ENCODE peak calls at places on chromosomes 5 and 9, in eight cellular contexts. X is endothelial cell, B is H9, S is H1, M is thoracic aorta, H is fibroblast of villous mesenchyme, Y is uterus, Q is GM10248. K is an unnamed sample.

GRCh38 chr9:102652471-102652870 is 342.7 kb upstream of the CYLC2 start:
- DNase-seq in S (no peak), Q (no peak), B (no peak), Y (no peak), H (no peak), X (no peak), M (no peak), K (no peak)

GRCh38 chr5:38751103-38751502 is 94.7 kb upstream of the OSMR start:
- DNase-seq in Y (no peak), B (no peak), M (no peak), Q (no peak), X (no peak), S (no peak), H (peak), K (peak)

GRCh38 chr5:157384971-157385709 is 74.9 kb upstream of the NIPAL4 start:
- DNase-seq in B (no peak), S (peak), X (peak), M (peak), Q (no peak), H (peak), Y (peak), K (no peak)

GRCh38 chr5:160076997-160077396 is 42.3 kb downstream of the PWWP2A start:
- DNase-seq in X (no peak), H (no peak), B (no peak), Y (no peak), Q (no peak), S (no peak), M (no peak), K (no peak)

GRCh38 chr5:100131161-100131560 is 404.0 kb upstream of the FAM174A start:
- DNase-seq in Q (no peak), M (no peak), S (no peak), B (no peak), Y (no peak), H (no peak), X (no peak), K (no peak)

GRCh38 chr5:160769264-160769663 is 82.7 kb downstream of the ATP10B start:
- DNase-seq in S (no peak), M (no peak), Y (no peak), X (no peak), B (no peak), Q (no peak), H (no peak), K (no peak)

GRCh38 chr5:51060953-51061352 is 322.3 kb upstream of the ISL1 start:
- DNase-seq in X (no peak), Q (no peak), B (no peak), Y (no peak), S (no peak), H (no peak), M (no peak), K (no peak)

GRCh38 chr5:67035098-67035740 is 161.4 kb downstream of the CD180 start:
- DNase-seq in X (no peak), B (no peak), S (no peak), Y (no peak), M (no peak), H (no peak), Q (no peak), K (no peak)

GRCh38 chr5:107578051-107578635 is 92.6 kb downstream of the EFNA5 start:
- DNase-seq in Y (no peak), Q (no peak), H (no peak), M (no peak), X (no peak), S (no peak), B (no peak), K (no peak)

GRCh38 chr9:69307446-69308216 is 17.4 kb upstream of the ENTREP1 start:
- DNase-seq in Y (no peak), H (peak), Q (no peak), B (peak), S (peak), M (no peak), X (no peak), K (peak)

GRCh38 chr9:112056986-112057385 is 118.1 kb downstream of the SUSD1 start:
- DNase-seq in X (no peak), M (no peak), S (no peak), B (no peak), H (no peak), Y (no peak), Q (no peak), K (no peak)

GRCh38 chr5:125696762-125697161 is 726.4 kb upstream of the GRAMD2B start:
- DNase-seq in B (no peak), Q (no peak), S (no peak), H (peak), X (no peak), M (no peak), Y (no peak), K (no peak)

GRCh38 chr9:90546200-90546599 is 96.4 kb downstream of the DIRAS2 start:
- DNase-seq in H (peak), M (no peak), B (no peak), X (no peak), S (no peak), Q (no peak), Y (peak), K (no peak)

GRCh38 chr9:124452326-124452725 is 2.1 kb downstream of the ADGRD2 start:
- DNase-seq in H (no peak), Q (peak), B (no peak), X (no peak), Y (no peak), M (no peak), S (no peak), K (no peak)

GRCh38 chr5:152532714-152533113 is 127.6 kb upstream of the NMUR2 start:
- DNase-seq in S (no peak), X (peak), B (no peak), H (peak), Y (no peak), Q (peak), M (no peak), K (no peak)

GRCh38 chr5:39517800-39518199 is 93.0 kb upstream of the DAB2 start:
- DNase-seq in S (no peak), Y (no peak), X (no peak), H (peak), Q (no peak), B (no peak), M (no peak), K (no peak)

GRCh38 chr9:116141864-116142561 is 11.6 kb upstream of the PAPPA start:
- DNase-seq in S (no peak), Y (no peak), H (peak), M (no peak), X (no peak), B (no peak), Q (no peak), K (no peak)

GRCh38 chr9:126450537-126451205 is 124.0 kb downstream of the MVB12B start:
- DNase-seq in Q (no peak), B (peak), H (no peak), S (no peak), X (no peak), Y (no peak), M (no peak), K (no peak)

GRCh38 chr5:109496112-109496511 is 86.3 kb upstream of the PJA2 start:
- DNase-seq in Q (no peak), H (peak), M (no peak), Y (no peak), B (no peak), S (no peak), X (no peak), K (no peak)

GRCh38 chr9:70539526-70539925 is 125.1 kb upstream of the KLF9 start:
- DNase-seq in Q (no peak), X (no peak), Y (no peak), B (no peak), M (no peak), H (peak), S (no peak), K (no peak)

GRCh38 chr5:32272746-32273145 is 40.0 kb downstream of the MTMR12 start:
- DNase-seq in X (no peak), H (no peak), Q (no peak), M (no peak), S (no peak), Y (no peak), B (no peak), K (no peak)

GRCh38 chr5:75167345-75167744 is 69.3 kb downstream of the ANKRD31 start:
- DNase-seq in S (no peak), Y (no peak), H (peak), B (peak), X (no peak), Q (no peak), M (no peak), K (no peak)
- TF ChIP-seq CTCF in S (peak), Y (no peak), H (peak), B (peak), X (peak), Q (no peak), M (no peak), K (no peak)

GRCh38 chr9:137070906-137071275 is 534 bp upstream of the SAPCD2 start:
- DNase-seq in M (no peak), Q (peak), Y (no peak), S (no peak), X (no peak), B (no peak), H (no peak), K (no peak)
- TF ChIP-seq CTCF in M (peak), Q (no peak), Y (no peak), S (no peak), X (no peak), B (peak), H (no peak), K (no peak)

GRCh38 chr5:177043114-177043513 is 20.6 kb downstream of the ZNF346 start:
- DNase-seq in M (no peak), B (no peak), Y (no peak), S (no peak), H (no peak), X (no peak), Q (no peak), K (no peak)
- TF ChIP-seq CTCF in M (no peak), B (no peak), Y (no peak), S (no peak), H (no peak), X (no peak), Q (no peak), K (no peak)

GRCh38 chr9:121267689-121268597 is at the start of gene GSN:
- DNase-seq in Y (peak), S (no peak), B (peak), H (peak), M (peak), X (peak), Q (peak), K (peak)
- TF ChIP-seq CTCF in Y (no peak), S (peak), B (peak), H (peak), M (peak), X (no peak), Q (no peak), K (no peak)

GRCh38 chr5:94378062-94378461 is 240.3 kb downstream of the KIAA0825 start:
- DNase-seq in S (no peak), X (no peak), M (no peak), Q (no peak), B (no peak), Y (no peak), H (no peak), K (no peak)
- TF ChIP-seq CTCF in S (no peak), X (no peak), M (no peak), Q (no peak), B (no peak), Y (no peak), H (no peak), K (no peak)

GRCh38 chr5:142056831-142057696 is 44.2 kb upstream of the GNPDA1 start:
- DNase-seq in M (no peak), S (no peak), Y (no peak), H (no peak), B (no peak), X (no peak), Q (no peak), K (no peak)

GRCh38 chr5:142057697-142058056 is 44.9 kb upstream of the GNPDA1 start:
- DNase-seq in B (no peak), Y (no peak), Q (no peak), H (no peak), M (no peak), S (no peak), X (no peak), K (no peak)

GRCh38 chr5:142063878-142064331 is 44.7 kb upstream of the NDFIP1 start:
- DNase-seq in Y (peak), B (peak), Q (no peak), S (no peak), X (peak), M (peak), H (peak), K (peak)

GRCh38 chr5:142063376-142063775 is 45.2 kb upstream of the NDFIP1 start:
- DNase-seq in M (no peak), S (no peak), X (no peak), Y (no peak), B (no peak), H (no peak), Q (no peak), K (no peak)

GRCh38 chr5:142059304-142059940 is 46.6 kb upstream of the GNPDA1 start:
- DNase-seq in Y (no peak), S (no peak), Q (no peak), M (no peak), X (no peak), B (peak), H (no peak), K (peak)
- TF ChIP-seq CTCF in Y (no peak), S (peak), Q (no peak), M (peak), X (no peak), B (peak), H (no peak), K (no peak)

GRCh38 chr5:95921501-95921900 is 40.1 kb downstream of the ELL2 start:
- DNase-seq in Q (no peak), B (no peak), M (no peak), H (no peak), X (no peak), Y (no peak), S (no peak), K (no peak)
- TF ChIP-seq CTCF in Q (no peak), B (no peak), M (no peak), H (no peak), X (no peak), Y (no peak), S (no peak), K (no peak)

GRCh38 chr5:79333852-79334557 is 98.1 kb downstream of the JMY start:
- DNase-seq in H (no peak), B (peak), M (no peak), X (no peak), Q (no peak), Y (no peak), S (no peak), K (peak)
- TF ChIP-seq CTCF in H (peak), B (peak), M (no peak), X (no peak), Q (no peak), Y (no peak), S (peak), K (no peak)

GRCh38 chr5:52947851-52948250 is 41.3 kb upstream of the ITGA2 start:
- DNase-seq in H (no peak), Q (no peak), X (no peak), B (no peak), M (no peak), S (no peak), Y (no peak), K (no peak)

GRCh38 chr5:52943808-52944207 is 45.3 kb upstream of the ITGA2 start:
- DNase-seq in M (no peak), H (no peak), X (no peak), S (no peak), B (no peak), Q (no peak), Y (peak), K (no peak)

GRCh38 chr5:52945040-52945439 is 44.1 kb upstream of the ITGA2 start:
- DNase-seq in Q (no peak), B (no peak), H (peak), S (no peak), Y (no peak), M (no peak), X (no peak), K (no peak)

GRCh38 chr5:52947208-52947607 is 41.9 kb upstream of the ITGA2 start:
- DNase-seq in B (no peak), X (no peak), Q (no peak), S (no peak), M (no peak), Y (no peak), H (peak), K (no peak)

DNA sequence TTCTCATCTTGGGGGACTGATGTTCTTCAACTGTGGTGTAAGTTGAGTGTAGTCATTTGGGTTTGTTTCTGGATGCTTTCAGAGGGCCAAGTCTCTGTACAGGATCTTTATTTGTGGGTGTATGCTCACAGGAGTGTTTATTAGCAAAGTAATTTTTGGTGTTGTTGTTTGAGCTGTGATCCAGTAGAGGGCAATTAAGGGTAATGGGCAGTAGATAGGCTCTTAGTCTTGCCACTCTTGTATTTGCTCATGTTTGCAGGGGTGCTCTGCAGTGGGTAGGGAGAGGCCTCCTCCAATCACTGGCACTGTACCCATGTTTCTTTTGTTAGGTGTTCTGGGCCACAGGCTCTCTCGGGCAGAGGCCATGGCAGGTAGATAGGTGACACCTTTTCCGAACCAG is 45.9 kb upstream of the ITGA2 start:
- DNase-seq in H (no peak), S (no peak), B (no peak), Y (no peak), Q (no peak), X (no peak), M (no peak), K (no peak)
- TF ChIP-seq CTCF in H (peak), S (no peak), B (peak), Y (no peak), Q (no peak), X (no peak), M (no peak), K (no peak)

GRCh38 chr5:89283758-89284493 is 400.9 kb upstream of the MEF2C start:
- DNase-seq in S (no peak), Y (no peak), H (no peak), X (no peak), M (no peak), B (no peak), Q (no peak), K (no peak)
- TF ChIP-seq CTCF in S (peak), Y (no peak), H (no peak), X (peak), M (no peak), B (peak), Q (no peak), K (no peak)

K was measured in WTC11.